ENCODE peak calls at places on chromosomes 1 and 21, in seven cellular contexts. G, F, T, J, S, B and E are unnamed samples.

GRCh38 chr1:17780916-17781315 is 25.8 kb downstream of the ACTL8 start:
- DNase-seq in G (no peak), F (no peak), T (no peak), J (no peak), S (no peak), B (no peak), E (no peak)

GRCh38 chr1:14924012-14924452 is 229.5 kb upstream of the TMEM51 start:
- DNase-seq in G (peak), F (peak), T (peak), J (peak), S (no peak), B (no peak), E (peak)

GRCh38 chr1:7863756-7864328 is 11.0 kb upstream of the UTS2 start:
- DNase-seq in G (no peak), F (no peak), T (no peak), J (no peak), S (no peak), B (no peak), E (no peak)

GRCh38 chr21:44487831-44488230 is 32.5 kb downstream of the LRRC3 start:
- DNase-seq in G (peak), F (no peak), T (peak), J (peak), S (no peak), B (no peak), E (peak)

GRCh38 chr1:56034222-56034621 is 545.1 kb downstream of the PLPP3 start:
- DNase-seq in G (no peak), F (no peak), T (peak), J (peak), S (no peak), B (no peak), E (peak)

GRCh38 chr21:31343680-31344480 is at the start of gene TIAM1:
- DNase-seq in G (peak), F (no peak), T (peak), J (peak), S (no peak), B (no peak), E (no peak)

GRCh38 chr1:185693654-185694053 is 40.5 kb upstream of the HMCN1 start:
- DNase-seq in G (no peak), F (no peak), T (no peak), J (no peak), S (no peak), B (no peak), E (no peak)

GRCh38 chr1:76871355-76871974 is 4.2 kb downstream of the ST6GALNAC5 start:
- DNase-seq in G (no peak), F (no peak), T (no peak), J (no peak), S (no peak), B (no peak), E (no peak)

GRCh38 chr1:5779608-5780323 is 212.5 kb downstream of the NPHP4 start:
- DNase-seq in G (no peak), F (no peak), T (no peak), J (no peak), S (no peak), B (no peak), E (no peak)

GRCh38 chr1:150162862-150163706 is 13.4 kb downstream of the PLEKHO1 start:
- DNase-seq in G (peak), F (peak), T (peak), J (peak), S (no peak), B (no peak), E (peak)

GRCh38 chr1:244989813-244990212 is 125.5 kb upstream of the HNRNPU start:
- DNase-seq in G (no peak), F (no peak), T (peak), J (peak), S (no peak), B (no peak), E (peak)

GRCh38 chr1:194295690-194296089 is 1109.3 kb upstream of the B3GALT2 start:
- DNase-seq in G (peak), F (no peak), T (peak), J (peak), S (no peak), B (no peak), E (peak)

GRCh38 chr1:172246521-172247390 is 173.7 kb upstream of the C1orf105 start:
- DNase-seq in G (no peak), F (no peak), T (peak), J (no peak), S (no peak), B (no peak), E (no peak)

GRCh38 chr21:23021481-23021880 is 2023.3 kb downstream of the NCAM2 start:
- DNase-seq in G (no peak), F (peak), T (no peak), J (no peak), S (no peak), B (no peak), E (no peak)

GRCh38 chr1:46622341-46622740 is 5.7 kb upstream of the MOB3C start:
- DNase-seq in G (peak), F (no peak), T (peak), J (peak), S (no peak), B (no peak), E (peak)

GRCh38 chr1:118302145-118302544 is 117.1 kb upstream of the SPAG17 start:
- DNase-seq in G (no peak), F (no peak), T (peak), J (no peak), S (no peak), B (no peak), E (no peak)

GRCh38 chr1:95582191-95582590 is 348.2 kb downstream of the RWDD3 start:
- DNase-seq in G (no peak), F (no peak), T (no peak), J (no peak), S (no peak), B (no peak), E (no peak)

GRCh38 chr1:231702804-231703203 is 76.2 kb downstream of the DISC1 start:
- DNase-seq in G (no peak), F (no peak), T (peak), J (peak), S (no peak), B (no peak), E (peak)

GRCh38 chr1:168092566-168093355 is 44.0 kb downstream of the GPR161 start:
- DNase-seq in G (peak), F (no peak), T (peak), J (no peak), S (no peak), B (no peak), E (peak)

GRCh38 chr1:21232044-21232443 is 55.3 kb upstream of the EIF4G3 start:
- DNase-seq in G (peak), F (no peak), T (peak), J (peak), S (no peak), B (no peak), E (peak)

GRCh38 chr1:178531897-178532296 is 19.0 kb downstream of the TEX35 start:
- DNase-seq in G (no peak), F (no peak), T (no peak), J (no peak), S (no peak), B (no peak), E (no peak)

GRCh38 chr1:7425229-7425628 is 345.9 kb upstream of the VAMP3 start:
- DNase-seq in G (no peak), F (peak), T (no peak), J (no peak), S (no peak), B (no peak), E (no peak)

GRCh38 chr1:155479205-155479604 is 83.4 kb downstream of the ASH1L start:
- DNase-seq in G (no peak), F (no peak), T (peak), J (peak), S (no peak), B (no peak), E (peak)

GRCh38 chr21:16239659-16240265 is 510.0 kb downstream of the USP25 start:
- DNase-seq in G (no peak), F (no peak), T (no peak), J (no peak), S (no peak), B (no peak), E (no peak)

GRCh38 chr1:168379110-168379860 is 98.6 kb downstream of the TBX19 start:
- DNase-seq in G (no peak), F (no peak), T (peak), J (peak), S (no peak), B (no peak), E (no peak)

GRCh38 chr1:226579781-226580323 is 31.3 kb downstream of the STUM start:
- DNase-seq in G (no peak), F (no peak), T (no peak), J (no peak), S (no peak), B (no peak), E (no peak)

GRCh38 chr1:225746361-225747179 is 31.1 kb upstream of the SRP9 start:
- DNase-seq in G (peak), F (peak), T (peak), J (peak), S (no peak), B (no peak), E (peak)

GRCh38 chr1:111769517-111770146 is 13.9 kb downstream of the DDX20 start:
- DNase-seq in G (no peak), F (no peak), T (peak), J (peak), S (peak), B (no peak), E (peak)

GRCh38 chr1:111133863-111134262 is 6.0 kb downstream of the DRAM2 start:
- DNase-seq in G (no peak), F (no peak), T (no peak), J (no peak), S (no peak), B (no peak), E (no peak)